ENCODE peak calls at places on chromosomes 16 and 17, in five cellular contexts. Z, E, J, Y and Q are unnamed samples.

GRCh38 chr17:59840329-59840907 is 52.3 kb downstream of the TUBD1 start:
- DNase-seq in J (peak), Y (no peak), Z (peak), E (no peak), Q (no peak)

GRCh38 chr16:78137782-78138616 is 38.5 kb downstream of the WWOX start:
- DNase-seq in Y (no peak), Z (peak), J (no peak), E (no peak), Q (no peak)

GRCh38 chr16:69119536-69119935 is 12.9 kb downstream of the CHTF8 start:
- DNase-seq in E (no peak), J (no peak), Y (no peak), Z (no peak), Q (no peak)

GRCh38 chr17:33044771-33045170 is 53.1 kb downstream of the SPACA3 start:
- DNase-seq in Z (no peak), E (no peak), Y (no peak), J (no peak), Q (no peak)

GRCh38 chr16:70750893-70751467 is 50.0 kb downstream of the VAC14 start:
- DNase-seq in J (peak), Y (no peak), E (peak), Z (peak), Q (no peak)

GRCh38 chr16:77443834-77444460 is 9.1 kb upstream of the ADAMTS18 start:
- DNase-seq in E (no peak), Y (no peak), Z (no peak), J (no peak), Q (peak)

GRCh38 chr17:17402558-17402957 is 74.2 kb upstream of the MED9 start:
- DNase-seq in E (no peak), Z (no peak), J (peak), Y (peak), Q (no peak)

GRCh38 chr16:2753523-2754020 is 1.1 kb downstream of the SRRM2 start:
- DNase-seq in Y (no peak), E (no peak), J (peak), Z (peak), Q (no peak)

GRCh38 chr16:51450913-51451312 is 299.8 kb upstream of the SALL1 start:
- DNase-seq in Y (no peak), E (no peak), J (no peak), Z (no peak), Q (no peak)

GRCh38 chr17:76824103-76824502 is 44.1 kb upstream of the MGAT5B start:
- DNase-seq in E (no peak), J (no peak), Y (no peak), Z (no peak), Q (no peak)

GRCh38 chr16:75251280-75252048 is at the start of gene BCAR1:
- DNase-seq in Z (peak), Y (peak), J (peak), E (peak), Q (peak)

GRCh38 chr17:57898487-57899311 is 48.9 kb upstream of the MRPS23 start:
- DNase-seq in E (no peak), Z (no peak), Y (peak), J (peak), Q (no peak)

GRCh38 chr17:48460055-48460454 is 30.0 kb upstream of the SKAP1 start:
- DNase-seq in E (no peak), Z (no peak), Y (no peak), J (no peak), Q (no peak)

GRCh38 chr17:13429201-13429600 is 172.5 kb downstream of the HS3ST3A1 start:
- DNase-seq in Z (no peak), J (peak), E (no peak), Y (no peak), Q (no peak)

GRCh38 chr16:66524601-66525164 is 25.2 kb downstream of the TK2 start:
- DNase-seq in J (no peak), Y (no peak), E (peak), Z (no peak), Q (peak)

GRCh38 chr16:84180519-84181140 is 6.2 kb downstream of the TAF1C start:
- DNase-seq in Z (no peak), Y (no peak), J (no peak), E (no peak), Q (no peak)

GRCh38 chr17:80027043-80027435 is 8.6 kb downstream of the TBC1D16 start:
- DNase-seq in E (no peak), J (no peak), Z (no peak), Y (no peak), Q (no peak)

GRCh38 chr16:29974291-29975133 is 844 bp downstream of the TAOK2 start:
- DNase-seq in Y (no peak), J (peak), Z (peak), E (no peak), Q (peak)

GRCh38 chr16:79836129-79836528 is 235.6 kb upstream of the MAF start:
- DNase-seq in J (no peak), Z (no peak), Y (no peak), E (no peak), Q (no peak)

GRCh38 chr16:56841233-56841632 is 23.8 kb upstream of the SLC12A3 start:
- DNase-seq in Y (no peak), Z (no peak), J (peak), E (no peak), Q (no peak)

GRCh38 chr16:10552998-10553491 is 27.4 kb downstream of the EMP2 start:
- DNase-seq in Z (peak), J (no peak), Y (no peak), E (peak), Q (peak)

GRCh38 chr17:10772425-10773380 is 31.2 kb downstream of the TMEM238L start:
- DNase-seq in J (no peak), Y (peak), Z (no peak), E (peak), Q (peak)

GRCh38 chr17:67434061-67434525 is 57.0 kb downstream of the PITPNC1 start:
- DNase-seq in Z (no peak), J (peak), E (no peak), Y (no peak), Q (no peak)

GRCh38 chr17:66715745-66716156 is 119.2 kb upstream of the CACNG5 start:
- DNase-seq in E (peak), Y (peak), Z (peak), J (peak), Q (peak)

GRCh38 chr16:85643631-85644030 is 30.5 kb downstream of the GSE1 start:
- DNase-seq in J (no peak), Z (no peak), E (peak), Y (no peak), Q (no peak)
- H3K9ac ChIP-seq in J (no peak), Z (no peak), E (no peak), Y (no peak), Q (no peak)

GRCh38 chr16:52581530-52581929 is 34.6 kb upstream of the TOX3 start:
- DNase-seq in Z (no peak), E (no peak), J (no peak), Y (peak), Q (peak)

GRCh38 chr16:52577130-52577706 is 30.3 kb upstream of the TOX3 start:
- DNase-seq in J (no peak), Y (no peak), E (no peak), Z (no peak), Q (no peak)

GRCh38 chr16:52578007-52578828 is 31.3 kb upstream of the TOX3 start:
- DNase-seq in Z (no peak), J (no peak), Y (peak), E (no peak), Q (no peak)

GRCh38 chr16:52578829-52579193 is 31.9 kb upstream of the TOX3 start:
- DNase-seq in J (no peak), Z (no peak), E (no peak), Y (no peak), Q (no peak)

DNA sequence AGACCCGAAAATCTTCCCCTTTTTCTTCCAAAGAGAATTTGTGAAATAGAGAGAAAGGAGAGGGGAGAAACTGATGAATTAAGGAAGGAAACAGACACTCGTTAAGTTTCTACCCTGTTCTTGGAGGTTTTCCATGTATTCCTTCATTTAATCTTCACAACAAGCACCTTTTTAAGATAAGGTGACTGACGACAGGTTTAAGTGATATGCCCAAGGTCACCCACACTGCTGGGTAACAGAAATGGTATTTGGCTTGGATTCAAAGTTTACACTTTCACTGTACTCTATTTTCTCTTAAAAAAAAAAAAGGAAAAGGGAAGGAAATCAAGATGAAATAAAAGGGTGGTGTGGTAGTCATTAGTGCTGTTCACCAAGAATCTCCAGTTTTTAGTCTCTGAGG is 33.5 kb upstream of the TOX3 start:
- DNase-seq in J (no peak), Z (no peak), E (no peak), Y (no peak), Q (no peak)
- H3K27ac ChIP-seq in J (no peak), Z (no peak), E (no peak), Y (no peak), Q (no peak)

GRCh38 chr16:11667221-11667823 is 933 bp upstream of the SNN start:
- DNase-seq in E (no peak), Y (no peak), J (peak), Z (no peak), Q (no peak)
- H3K9ac ChIP-seq in E (no peak), Y (no peak), J (no peak), Z (no peak), Q (no peak)

DNA sequence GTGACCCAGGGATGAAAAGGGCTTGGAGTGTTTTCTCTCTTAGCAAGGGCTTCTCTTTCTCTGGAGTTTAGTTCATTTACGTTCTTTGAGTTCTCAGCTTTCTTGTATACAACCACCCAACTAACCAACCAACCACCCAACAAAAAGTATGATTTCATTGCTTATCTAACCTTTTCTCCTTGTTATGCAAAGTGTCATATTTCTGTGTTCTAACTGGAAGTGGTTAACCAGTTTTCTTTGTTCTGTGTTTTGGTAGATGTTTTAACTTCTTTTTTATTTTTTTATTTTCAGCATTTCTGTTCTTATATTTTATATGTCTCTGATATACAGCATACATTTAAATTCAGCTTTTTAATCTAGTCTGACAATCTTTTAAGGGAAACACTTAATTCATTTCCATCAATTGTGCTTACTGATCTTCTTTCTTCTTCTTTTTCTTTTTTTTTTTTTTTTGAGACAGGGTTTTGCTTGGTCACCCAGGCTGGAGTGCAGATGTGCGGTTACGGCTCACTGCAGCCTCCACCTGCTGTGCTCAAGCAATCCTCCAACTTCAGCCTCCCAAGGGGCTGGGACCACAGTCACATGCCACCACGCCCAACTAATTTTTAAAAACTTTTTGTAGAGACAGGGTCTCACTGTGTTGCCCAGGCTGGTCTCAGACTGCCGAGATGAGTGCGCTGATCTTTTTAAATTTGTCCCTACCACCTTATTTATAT is 29.6 kb downstream of the NLK start:
- DNase-seq in J (no peak), Y (no peak), Z (no peak), E (no peak), Q (peak)
- H3K27ac ChIP-seq in J (no peak), Y (no peak), Z (no peak), E (no peak), Q (peak)

GRCh38 chr17:31842416-31843381 is 16.3 kb downstream of the COPRS start:
- DNase-seq in J (peak), Z (peak), Y (peak), E (peak), Q (peak)
- H3K9ac ChIP-seq in J (peak), Z (peak), Y (no peak), E (peak), Q (no peak)

GRCh38 chr17:7192271-7192937 is 13.2 kb upstream of the ASGR1 start:
- DNase-seq in Z (no peak), E (no peak), Y (no peak), J (no peak), Q (no peak)
- H3K27ac ChIP-seq in Z (no peak), E (no peak), Y (no peak), J (no peak), Q (no peak)